ENCODE peak calls at places on chromosome 5, in six cellular contexts. One of them, this sample, is unnamed.

GRCh38 chr5:92704590-92704989 is 876.4 kb downstream of the NR2F1-AS1 start:
- DNase-seq in sigmoid colon: no peak
- DNase-seq in cardiac fibroblast: no peak
- DNase-seq in lower lobe of right lung: no peak
- DNase-seq in epithelial cell of proximal tubule: no peak
- DNase-seq in heart right ventricle: no peak
- DNase-seq in this sample: no peak

GRCh38 chr5:38816083-38817030 is 29.5 kb upstream of the OSMR start:
- DNase-seq in heart right ventricle: no peak
- DNase-seq in sigmoid colon: no peak
- DNase-seq in lower lobe of right lung: no peak
- DNase-seq in epithelial cell of proximal tubule: no peak
- DNase-seq in cardiac fibroblast: no peak
- DNase-seq in this sample: no peak

GRCh38 chr5:61625682-61626620 is 293.9 kb downstream of the ZSWIM6 start:
- DNase-seq in epithelial cell of proximal tubule: no peak
- DNase-seq in lower lobe of right lung: peak
- DNase-seq in heart right ventricle: peak
- DNase-seq in cardiac fibroblast: peak
- DNase-seq in sigmoid colon: peak
- DNase-seq in this sample: peak

GRCh38 chr5:19986806-19987205 is 1.2 kb downstream of the CDH18 start:
- DNase-seq in heart right ventricle: no peak
- DNase-seq in epithelial cell of proximal tubule: no peak
- DNase-seq in lower lobe of right lung: no peak
- DNase-seq in cardiac fibroblast: no peak
- DNase-seq in sigmoid colon: no peak
- DNase-seq in this sample: no peak

GRCh38 chr5:168165977-168166376 is 125.5 kb upstream of the WWC1 start:
- DNase-seq in sigmoid colon: no peak
- DNase-seq in cardiac fibroblast: no peak
- DNase-seq in lower lobe of right lung: no peak
- DNase-seq in heart right ventricle: no peak
- DNase-seq in epithelial cell of proximal tubule: no peak
- DNase-seq in this sample: no peak

GRCh38 chr5:166382031-166382430 is 1909.4 kb upstream of the WWC1 start:
- DNase-seq in epithelial cell of proximal tubule: no peak
- DNase-seq in sigmoid colon: no peak
- DNase-seq in cardiac fibroblast: no peak
- DNase-seq in lower lobe of right lung: no peak
- DNase-seq in heart right ventricle: no peak
- DNase-seq in this sample: no peak

GRCh38 chr5:74579215-74579614 is 61.3 kb downstream of the ENC1 start:
- DNase-seq in lower lobe of right lung: no peak
- DNase-seq in sigmoid colon: no peak
- DNase-seq in heart right ventricle: no peak
- DNase-seq in epithelial cell of proximal tubule: no peak
- DNase-seq in cardiac fibroblast: peak
- DNase-seq in this sample: no peak

GRCh38 chr5:146785065-146785464 is 93.5 kb downstream of the PPP2R2B start:
- DNase-seq in lower lobe of right lung: no peak
- DNase-seq in heart right ventricle: no peak
- DNase-seq in sigmoid colon: no peak
- DNase-seq in cardiac fibroblast: no peak
- DNase-seq in epithelial cell of proximal tubule: no peak
- DNase-seq in this sample: no peak

GRCh38 chr5:180860273-180860886 is 696 bp downstream of the ZFP62 start:
- DNase-seq in cardiac fibroblast: peak
- DNase-seq in sigmoid colon: no peak
- DNase-seq in lower lobe of right lung: peak
- DNase-seq in heart right ventricle: peak
- DNase-seq in epithelial cell of proximal tubule: no peak
- DNase-seq in this sample: peak

GRCh38 chr5:87127426-87127825 is 140.3 kb upstream of the RASA1 start:
- DNase-seq in lower lobe of right lung: no peak
- DNase-seq in epithelial cell of proximal tubule: no peak
- DNase-seq in sigmoid colon: no peak
- DNase-seq in heart right ventricle: no peak
- DNase-seq in cardiac fibroblast: peak
- DNase-seq in this sample: peak

GRCh38 chr5:59722875-59723274 is 170.7 kb downstream of the PDE4D start:
- DNase-seq in sigmoid colon: no peak
- DNase-seq in lower lobe of right lung: no peak
- DNase-seq in cardiac fibroblast: peak
- DNase-seq in heart right ventricle: no peak
- DNase-seq in epithelial cell of proximal tubule: no peak
- DNase-seq in this sample: no peak

DNA sequence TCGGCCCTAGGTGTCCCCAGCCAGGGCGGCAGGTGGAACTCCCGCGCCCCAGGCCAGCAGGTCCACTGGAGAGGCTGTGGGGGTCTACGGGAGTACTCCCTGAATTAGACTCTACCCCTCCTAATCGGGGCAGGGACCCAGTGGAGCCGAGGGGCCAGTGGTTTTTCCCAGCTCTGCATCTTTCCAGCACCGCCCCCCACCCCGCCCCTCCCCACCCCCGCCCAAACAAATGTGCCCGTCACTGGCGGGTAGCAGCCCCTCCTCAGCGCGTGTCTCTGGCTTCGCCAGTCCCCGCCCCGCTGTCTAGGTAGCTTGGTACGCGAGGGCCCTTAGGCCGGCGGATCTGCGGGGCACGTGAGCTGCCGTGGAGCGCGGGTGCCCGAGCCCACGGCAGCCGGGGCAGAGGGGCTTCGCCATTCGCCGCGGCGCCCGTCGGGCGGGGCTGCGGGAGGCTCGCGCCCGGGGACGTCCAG is 7.0 kb downstream of the UNC5A start:
- DNase-seq in heart right ventricle: no peak
- DNase-seq in epithelial cell of proximal tubule: no peak
- DNase-seq in sigmoid colon: no peak
- DNase-seq in cardiac fibroblast: no peak
- DNase-seq in lower lobe of right lung: no peak
- DNase-seq in this sample: no peak
- H3K4me3 ChIP-seq in heart right ventricle: peak
- H3K4me3 ChIP-seq in epithelial cell of proximal tubule: peak
- H3K4me3 ChIP-seq in sigmoid colon: peak
- H3K4me3 ChIP-seq in cardiac fibroblast: no peak
- H3K4me3 ChIP-seq in lower lobe of right lung: peak
- H3K4me3 ChIP-seq in this sample: no peak

GRCh38 chr5:94969174-94969573 is 315.7 kb downstream of the MCTP1 start:
- DNase-seq in epithelial cell of proximal tubule: no peak
- DNase-seq in sigmoid colon: no peak
- DNase-seq in lower lobe of right lung: no peak
- DNase-seq in heart right ventricle: no peak
- DNase-seq in cardiac fibroblast: peak
- DNase-seq in this sample: peak
- TF ChIP-seq CTCF in epithelial cell of proximal tubule: no peak
- TF ChIP-seq CTCF in sigmoid colon: no peak
- TF ChIP-seq CTCF in lower lobe of right lung: peak
- TF ChIP-seq CTCF in heart right ventricle: peak
- TF ChIP-seq CTCF in cardiac fibroblast: peak
- TF ChIP-seq CTCF in this sample: peak

DNA sequence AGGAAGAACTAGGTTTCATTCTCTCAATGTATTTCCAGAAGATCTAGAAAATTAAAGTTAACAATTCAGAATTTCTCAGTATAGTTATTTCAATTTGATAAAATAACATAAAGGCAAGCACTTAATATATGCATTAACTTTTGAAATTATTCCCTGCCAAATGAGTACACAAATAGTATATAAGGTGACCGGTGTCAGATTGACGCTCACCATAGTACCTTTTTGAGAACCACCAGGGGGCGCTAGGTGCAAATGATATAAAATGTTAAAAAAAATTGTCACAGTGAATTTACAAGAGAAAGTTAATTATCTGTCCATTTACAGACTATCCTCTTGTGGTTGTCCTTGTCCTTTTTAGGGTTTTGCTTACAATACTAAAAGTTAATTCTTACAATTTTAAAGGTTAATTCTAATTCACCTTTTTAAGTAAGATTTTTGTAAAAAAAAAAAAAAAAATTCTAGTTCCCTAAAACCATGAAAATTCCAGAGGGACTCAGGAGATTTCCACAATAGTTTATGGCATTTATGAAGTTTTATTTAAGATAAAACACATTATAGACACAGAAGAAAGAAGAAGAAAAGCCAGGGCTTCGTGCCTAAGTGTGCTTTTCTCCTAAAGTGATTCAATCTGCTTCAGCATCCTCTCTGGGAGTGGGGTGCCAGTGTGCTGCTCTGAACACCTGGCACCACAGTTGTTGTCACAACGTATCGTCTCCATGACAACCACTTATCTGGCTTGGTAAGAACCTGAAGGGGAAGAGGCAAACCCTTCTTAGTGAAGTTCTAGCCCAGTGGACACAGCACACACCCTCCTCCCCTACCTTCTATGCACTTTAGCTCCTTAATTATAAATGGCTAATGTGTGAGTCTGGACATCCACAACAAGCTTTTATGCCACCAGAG is 1.7 kb downstream of the ADAMTS16 start:
- DNase-seq in epithelial cell of proximal tubule: no peak
- DNase-seq in cardiac fibroblast: peak
- DNase-seq in lower lobe of right lung: no peak
- DNase-seq in heart right ventricle: no peak
- DNase-seq in sigmoid colon: peak
- DNase-seq in this sample: peak
- H3K4me3 ChIP-seq in epithelial cell of proximal tubule: no peak
- H3K4me3 ChIP-seq in cardiac fibroblast: no peak
- H3K4me3 ChIP-seq in lower lobe of right lung: no peak
- H3K4me3 ChIP-seq in heart right ventricle: no peak
- H3K4me3 ChIP-seq in sigmoid colon: no peak
- H3K4me3 ChIP-seq in this sample: no peak

GRCh38 chr5:140870221-140871201 is 1.8 kb downstream of the PCDHA11 start:
- DNase-seq in sigmoid colon: no peak
- DNase-seq in cardiac fibroblast: no peak
- DNase-seq in lower lobe of right lung: no peak
- DNase-seq in epithelial cell of proximal tubule: no peak
- DNase-seq in heart right ventricle: no peak
- DNase-seq in this sample: no peak
- TF ChIP-seq CTCF in sigmoid colon: no peak
- TF ChIP-seq CTCF in cardiac fibroblast: no peak
- TF ChIP-seq CTCF in lower lobe of right lung: no peak
- TF ChIP-seq CTCF in epithelial cell of proximal tubule: no peak
- TF ChIP-seq CTCF in heart right ventricle: no peak
- TF ChIP-seq CTCF in this sample: no peak

DNA sequence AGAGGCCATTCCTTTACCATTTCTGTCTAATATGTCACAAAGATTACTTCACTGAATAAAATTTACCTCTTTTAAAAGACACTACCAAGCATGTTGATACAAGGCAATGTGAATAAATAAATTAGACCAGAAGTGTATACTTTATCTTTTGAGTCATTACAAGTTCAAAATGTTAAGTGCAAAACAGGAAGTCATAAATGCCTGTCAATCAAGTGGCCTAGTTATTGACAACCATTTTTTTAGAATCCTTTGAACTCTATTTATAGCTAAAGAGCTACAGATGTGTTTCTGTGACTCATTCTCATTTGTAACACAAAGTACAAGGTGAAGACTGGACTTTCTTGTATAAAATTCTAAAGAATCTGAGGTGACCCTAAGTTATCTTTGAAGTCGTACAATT is 602.7 kb upstream of the SEMA6A start:
- DNase-seq in cardiac fibroblast: no peak
- DNase-seq in heart right ventricle: no peak
- DNase-seq in epithelial cell of proximal tubule: no peak
- DNase-seq in lower lobe of right lung: no peak
- DNase-seq in sigmoid colon: no peak
- DNase-seq in this sample: no peak
- H3K4me3 ChIP-seq in cardiac fibroblast: no peak
- H3K4me3 ChIP-seq in heart right ventricle: no peak
- H3K4me3 ChIP-seq in epithelial cell of proximal tubule: no peak
- H3K4me3 ChIP-seq in lower lobe of right lung: no peak
- H3K4me3 ChIP-seq in sigmoid colon: no peak
- H3K4me3 ChIP-seq in this sample: no peak